ENCODE peak calls at places on chromosomes 4 and X, in seven cellular contexts. One of them, this sample, is unnamed.

GRCh38 chr4:10983274-10983673 is 298.7 kb upstream of the CLNK start:
- DNase-seq in breast epithelium: no peak
- DNase-seq in A549: no peak
- DNase-seq in GM12878: no peak
- DNase-seq in tibial artery: no peak
- DNase-seq in astrocyte of the spinal cord: no peak
- DNase-seq in CD4-positive, CD25-positive, alpha-beta regulatory T cell: no peak
- DNase-seq in this sample: no peak

GRCh38 chr4:83219344-83219990 is 65.1 kb downstream of the COQ2 start:
- DNase-seq in breast epithelium: peak; percentile 87
- DNase-seq in A549: no peak
- DNase-seq in GM12878: peak; percentile 77
- DNase-seq in tibial artery: no peak
- DNase-seq in astrocyte of the spinal cord: no peak
- DNase-seq in CD4-positive, CD25-positive, alpha-beta regulatory T cell: no peak
- DNase-seq in this sample: no peak

GRCh38 chrX:115939070-115939469 is 231.5 kb upstream of the AGTR2 start:
- DNase-seq in breast epithelium: no peak
- DNase-seq in A549: no peak
- DNase-seq in GM12878: peak; percentile 33
- DNase-seq in tibial artery: no peak
- DNase-seq in astrocyte of the spinal cord: no peak
- DNase-seq in CD4-positive, CD25-positive, alpha-beta regulatory T cell: no peak
- DNase-seq in this sample: no peak

GRCh38 chrX:80807606-80808159 is 2.0 kb downstream of the BRWD3 start:
- DNase-seq in breast epithelium: no peak
- DNase-seq in A549: peak; percentile 71
- DNase-seq in GM12878: no peak
- DNase-seq in tibial artery: no peak
- DNase-seq in astrocyte of the spinal cord: no peak
- DNase-seq in CD4-positive, CD25-positive, alpha-beta regulatory T cell: no peak
- DNase-seq in this sample: no peak

GRCh38 chr4:177185151-177185550 is 124.5 kb upstream of the NEIL3 start:
- DNase-seq in breast epithelium: no peak
- DNase-seq in A549: no peak
- DNase-seq in GM12878: no peak
- DNase-seq in tibial artery: no peak
- DNase-seq in astrocyte of the spinal cord: no peak
- DNase-seq in CD4-positive, CD25-positive, alpha-beta regulatory T cell: no peak
- DNase-seq in this sample: no peak

GRCh38 chrX:19566359-19567141 is 51.2 kb upstream of the MAP3K15 start:
- DNase-seq in breast epithelium: no peak
- DNase-seq in A549: no peak
- DNase-seq in GM12878: peak; percentile 24
- DNase-seq in tibial artery: no peak
- DNase-seq in astrocyte of the spinal cord: peak; percentile 54
- DNase-seq in CD4-positive, CD25-positive, alpha-beta regulatory T cell: no peak
- DNase-seq in this sample: no peak

GRCh38 chr4:174283507-174284180 is at the start of the genes CEP44 and FBXO8:
- DNase-seq in breast epithelium: peak; percentile 44
- DNase-seq in A549: peak; percentile 41
- DNase-seq in GM12878: peak; percentile 68
- DNase-seq in tibial artery: peak; percentile 81
- DNase-seq in astrocyte of the spinal cord: peak; percentile 90
- DNase-seq in CD4-positive, CD25-positive, alpha-beta regulatory T cell: peak; percentile 61
- DNase-seq in this sample: peak; percentile 57

GRCh38 chrX:108439961-108440696 is 491 bp downstream of the COL4A5 start:
- DNase-seq in breast epithelium: no peak
- DNase-seq in A549: peak; percentile 14
- DNase-seq in GM12878: no peak
- DNase-seq in tibial artery: peak; percentile 47
- DNase-seq in astrocyte of the spinal cord: no peak
- DNase-seq in CD4-positive, CD25-positive, alpha-beta regulatory T cell: no peak
- DNase-seq in this sample: no peak

GRCh38 chr4:119041951-119042560 is 93.6 kb upstream of the MYOZ2 start:
- DNase-seq in breast epithelium: no peak
- DNase-seq in A549: peak; percentile 56
- DNase-seq in GM12878: peak; percentile 12
- DNase-seq in tibial artery: peak; percentile 75
- DNase-seq in astrocyte of the spinal cord: peak; percentile 79
- DNase-seq in CD4-positive, CD25-positive, alpha-beta regulatory T cell: peak; percentile 30
- DNase-seq in this sample: no peak

GRCh38 chrX:70470850-70471289 is 26.2 kb downstream of the DLG3 start:
- DNase-seq in breast epithelium: no peak
- DNase-seq in A549: no peak
- DNase-seq in GM12878: no peak
- DNase-seq in tibial artery: no peak
- DNase-seq in astrocyte of the spinal cord: peak; percentile 61
- DNase-seq in CD4-positive, CD25-positive, alpha-beta regulatory T cell: no peak
- DNase-seq in this sample: no peak

GRCh38 chrX:24167719-24168472 is 18.4 kb downstream of the ZFX start:
- DNase-seq in breast epithelium: no peak
- DNase-seq in A549: no peak
- DNase-seq in GM12878: no peak
- DNase-seq in tibial artery: no peak
- DNase-seq in astrocyte of the spinal cord: peak; percentile 24
- DNase-seq in CD4-positive, CD25-positive, alpha-beta regulatory T cell: no peak
- DNase-seq in this sample: no peak

GRCh38 chrX:40104649-40105015 is 6.9 kb upstream of the BCOR start:
- DNase-seq in breast epithelium: no peak
- DNase-seq in A549: peak; percentile 41
- DNase-seq in GM12878: no peak
- DNase-seq in tibial artery: peak; percentile 90
- DNase-seq in astrocyte of the spinal cord: no peak
- DNase-seq in CD4-positive, CD25-positive, alpha-beta regulatory T cell: no peak
- DNase-seq in this sample: no peak

GRCh38 chr4:120218981-120219380 is 152.3 kb upstream of the MAD2L1 start:
- DNase-seq in breast epithelium: no peak
- DNase-seq in A549: no peak
- DNase-seq in GM12878: no peak
- DNase-seq in tibial artery: no peak
- DNase-seq in astrocyte of the spinal cord: peak; percentile 20
- DNase-seq in CD4-positive, CD25-positive, alpha-beta regulatory T cell: no peak
- DNase-seq in this sample: no peak

GRCh38 chrX:7389576-7389975 is 241.6 kb upstream of the PUDP start:
- DNase-seq in breast epithelium: no peak
- DNase-seq in A549: no peak
- DNase-seq in GM12878: no peak
- DNase-seq in tibial artery: no peak
- DNase-seq in astrocyte of the spinal cord: no peak
- DNase-seq in CD4-positive, CD25-positive, alpha-beta regulatory T cell: no peak
- DNase-seq in this sample: no peak

GRCh38 chr4:5734841-5735240 is 23.8 kb downstream of the EVC start:
- DNase-seq in breast epithelium: no peak
- DNase-seq in A549: no peak
- DNase-seq in GM12878: no peak
- DNase-seq in tibial artery: peak; percentile 66
- DNase-seq in astrocyte of the spinal cord: no peak
- DNase-seq in CD4-positive, CD25-positive, alpha-beta regulatory T cell: no peak
- DNase-seq in this sample: no peak

GRCh38 chrX:150546711-150547153 is 21.7 kb upstream of the MTM1 start:
- DNase-seq in breast epithelium: no peak
- DNase-seq in A549: no peak
- DNase-seq in GM12878: no peak
- DNase-seq in tibial artery: peak; percentile 68
- DNase-seq in astrocyte of the spinal cord: no peak
- DNase-seq in CD4-positive, CD25-positive, alpha-beta regulatory T cell: no peak
- DNase-seq in this sample: no peak

GRCh38 chr4:101953949-101954348 is 163.4 kb downstream of the BANK1 start:
- DNase-seq in breast epithelium: no peak
- DNase-seq in A549: no peak
- DNase-seq in GM12878: no peak
- DNase-seq in tibial artery: no peak
- DNase-seq in astrocyte of the spinal cord: peak; percentile 52
- DNase-seq in CD4-positive, CD25-positive, alpha-beta regulatory T cell: no peak
- DNase-seq in this sample: peak; percentile 23

GRCh38 chr4:184387351-184387750 is 87.0 kb downstream of the IRF2 start:
- DNase-seq in breast epithelium: no peak
- DNase-seq in A549: no peak
- DNase-seq in GM12878: no peak
- DNase-seq in tibial artery: no peak
- DNase-seq in astrocyte of the spinal cord: no peak
- DNase-seq in CD4-positive, CD25-positive, alpha-beta regulatory T cell: no peak
- DNase-seq in this sample: no peak

GRCh38 chrX:21131346-21131745 is 242.9 kb upstream of the CNKSR2 start:
- DNase-seq in breast epithelium: no peak
- DNase-seq in A549: no peak
- DNase-seq in GM12878: no peak
- DNase-seq in tibial artery: no peak
- DNase-seq in astrocyte of the spinal cord: no peak
- DNase-seq in CD4-positive, CD25-positive, alpha-beta regulatory T cell: no peak
- DNase-seq in this sample: no peak

GRCh38 chrX:68647156-68647957 is at the start of gene STARD8:
- DNase-seq in breast epithelium: no peak
- DNase-seq in A549: peak; percentile 76
- DNase-seq in GM12878: no peak
- DNase-seq in tibial artery: peak; percentile 66
- DNase-seq in astrocyte of the spinal cord: peak; percentile 45
- DNase-seq in CD4-positive, CD25-positive, alpha-beta regulatory T cell: no peak
- DNase-seq in this sample: no peak

GRCh38 chr4:8323947-8324555 is 54.5 kb downstream of the HTRA3 start:
- DNase-seq in breast epithelium: no peak
- DNase-seq in A549: no peak
- DNase-seq in GM12878: no peak
- DNase-seq in tibial artery: peak; percentile 44
- DNase-seq in astrocyte of the spinal cord: no peak
- DNase-seq in CD4-positive, CD25-positive, alpha-beta regulatory T cell: no peak
- DNase-seq in this sample: peak; percentile 45

DNA sequence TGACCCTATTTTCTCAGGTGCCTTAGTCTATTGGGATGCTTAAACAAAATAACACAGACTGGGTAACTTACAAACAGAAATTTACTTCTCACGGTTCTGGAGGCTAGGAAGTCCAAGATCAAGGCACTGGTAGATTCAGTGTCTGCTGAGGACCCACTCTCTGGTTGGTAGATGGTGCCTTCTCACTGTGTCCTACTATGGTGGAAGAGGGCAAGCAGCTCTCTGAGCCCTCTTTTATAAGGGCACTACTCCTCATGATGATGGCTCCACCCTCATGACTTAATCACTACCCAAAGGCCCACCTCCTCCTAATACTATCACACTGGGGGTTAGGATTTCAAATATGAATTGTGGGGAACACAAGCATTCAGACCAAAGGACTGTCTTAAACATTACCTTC is 11.8 kb downstream of the SMIM14 start:
- DNase-seq in breast epithelium: no peak
- DNase-seq in A549: no peak
- DNase-seq in GM12878: no peak
- DNase-seq in tibial artery: no peak
- DNase-seq in astrocyte of the spinal cord: no peak
- DNase-seq in CD4-positive, CD25-positive, alpha-beta regulatory T cell: no peak
- DNase-seq in this sample: no peak
- H3K4me3 ChIP-seq in breast epithelium: no peak overlapping the region
- H3K4me3 ChIP-seq in A549: no peak overlapping the region
- H3K4me3 ChIP-seq in GM12878: peak overlapping the region; percentile 75
- H3K4me3 ChIP-seq in tibial artery: no peak overlapping the region
- H3K4me3 ChIP-seq in astrocyte of the spinal cord: no peak overlapping the region
- H3K4me3 ChIP-seq in CD4-positive, CD25-positive, alpha-beta regulatory T cell: no peak overlapping the region
- H3K4me3 ChIP-seq in this sample: no peak overlapping the region

DNA sequence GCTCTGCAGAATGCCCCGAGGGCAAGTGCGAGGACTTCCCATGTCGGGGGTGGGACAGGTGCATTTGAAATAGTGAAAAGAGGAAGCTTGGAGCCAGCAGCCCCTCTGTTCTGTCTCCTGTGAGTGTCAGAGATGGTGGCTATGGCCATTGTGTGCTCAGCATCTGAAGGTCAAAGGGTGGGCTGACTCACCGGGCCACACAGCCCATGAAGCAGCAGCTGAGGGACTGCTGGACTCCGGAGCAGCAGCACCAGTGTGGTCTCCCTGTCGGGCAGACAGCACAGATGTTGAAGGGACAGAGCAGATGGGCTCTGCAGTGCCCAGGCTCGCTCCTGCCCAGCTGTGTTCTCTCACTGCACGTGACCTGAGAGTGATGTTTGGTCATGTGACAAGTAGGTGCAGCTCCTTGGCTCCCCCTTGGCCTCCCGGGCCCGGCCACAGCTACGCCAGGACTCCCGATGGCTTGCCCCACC is 53.5 kb downstream of the TBC1D14 start:
- DNase-seq in breast epithelium: no peak
- DNase-seq in A549: no peak
- DNase-seq in GM12878: no peak
- DNase-seq in tibial artery: peak; percentile 61
- DNase-seq in astrocyte of the spinal cord: no peak
- DNase-seq in CD4-positive, CD25-positive, alpha-beta regulatory T cell: no peak
- DNase-seq in this sample: no peak
- H3K4me3 ChIP-seq in breast epithelium: no peak overlapping the region
- H3K4me3 ChIP-seq in A549: no peak overlapping the region
- H3K4me3 ChIP-seq in GM12878: peak overlapping the region; percentile 71
- H3K4me3 ChIP-seq in tibial artery: no peak overlapping the region
- H3K4me3 ChIP-seq in astrocyte of the spinal cord: no peak overlapping the region
- H3K4me3 ChIP-seq in CD4-positive, CD25-positive, alpha-beta regulatory T cell: no peak overlapping the region
- H3K4me3 ChIP-seq in this sample: no peak overlapping the region

GRCh38 chr4:42712854-42713253 is 55.9 kb upstream of the ATP8A1 start:
- DNase-seq in breast epithelium: no peak
- DNase-seq in A549: no peak
- DNase-seq in GM12878: no peak
- DNase-seq in tibial artery: no peak
- DNase-seq in astrocyte of the spinal cord: no peak
- DNase-seq in CD4-positive, CD25-positive, alpha-beta regulatory T cell: no peak
- DNase-seq in this sample: no peak
- H3K4me3 ChIP-seq in breast epithelium: no peak overlapping the region
- H3K4me3 ChIP-seq in A549: no peak overlapping the region
- H3K4me3 ChIP-seq in GM12878: no peak overlapping the region
- H3K4me3 ChIP-seq in tibial artery: no peak overlapping the region
- H3K4me3 ChIP-seq in astrocyte of the spinal cord: no peak overlapping the region
- H3K4me3 ChIP-seq in CD4-positive, CD25-positive, alpha-beta regulatory T cell: no peak overlapping the region
- H3K4me3 ChIP-seq in this sample: no peak overlapping the region

GRCh38 chr4:80878218-80878617 is 152.3 kb upstream of the BMP3 start:
- DNase-seq in breast epithelium: no peak
- DNase-seq in A549: no peak
- DNase-seq in GM12878: no peak
- DNase-seq in tibial artery: no peak
- DNase-seq in astrocyte of the spinal cord: no peak
- DNase-seq in CD4-positive, CD25-positive, alpha-beta regulatory T cell: no peak
- DNase-seq in this sample: no peak

GRCh38 chr4:80875642-80876041 is 154.9 kb upstream of the BMP3 start:
- DNase-seq in breast epithelium: no peak
- DNase-seq in A549: no peak
- DNase-seq in GM12878: peak; percentile 89
- DNase-seq in tibial artery: no peak
- DNase-seq in astrocyte of the spinal cord: no peak
- DNase-seq in CD4-positive, CD25-positive, alpha-beta regulatory T cell: no peak
- DNase-seq in this sample: no peak

DNA sequence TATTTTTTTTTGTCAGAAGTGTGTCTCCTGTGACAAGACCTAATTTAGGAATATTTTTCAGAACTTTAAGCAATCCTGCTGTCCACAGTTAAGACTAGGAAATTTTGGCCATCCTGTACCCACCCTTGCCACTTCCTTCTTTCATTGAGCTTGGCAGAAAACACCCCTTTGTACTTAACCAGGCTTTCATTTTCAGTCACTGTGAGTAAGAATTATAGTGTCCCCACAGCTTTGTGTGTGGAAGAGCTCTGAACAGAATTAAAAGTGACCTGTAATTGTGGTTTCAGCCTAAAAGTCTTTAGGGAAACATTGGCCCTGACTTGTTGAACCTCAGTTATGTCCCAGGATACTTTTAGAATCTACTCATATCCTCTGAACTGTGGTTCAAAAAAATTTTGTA is 153.7 kb upstream of the BMP3 start:
- DNase-seq in breast epithelium: no peak
- DNase-seq in A549: no peak
- DNase-seq in GM12878: peak; percentile 73
- DNase-seq in tibial artery: no peak
- DNase-seq in astrocyte of the spinal cord: no peak
- DNase-seq in CD4-positive, CD25-positive, alpha-beta regulatory T cell: no peak
- DNase-seq in this sample: no peak
- H3K4me3 ChIP-seq in breast epithelium: no peak overlapping the region
- H3K4me3 ChIP-seq in A549: no peak overlapping the region
- H3K4me3 ChIP-seq in GM12878: no peak overlapping the region
- H3K4me3 ChIP-seq in tibial artery: no peak overlapping the region
- H3K4me3 ChIP-seq in astrocyte of the spinal cord: no peak overlapping the region
- H3K4me3 ChIP-seq in CD4-positive, CD25-positive, alpha-beta regulatory T cell: no peak overlapping the region
- H3K4me3 ChIP-seq in this sample: no peak overlapping the region

This sample was measured in RWPE2.